ENCODE peak calls at places on chromosome 9, in seven cellular contexts. One of them, this sample, is unnamed. For H3K9me3 and H3K36me3, the result is how much of the 10 kb centered on the place peaks cover.

GRCh38 chr9:132878695-132879064 is at the start of gene SPACA9:
- DNase-seq in tibial nerve: peak
- DNase-seq in heart left ventricle: peak
- DNase-seq in spleen: peak
- DNase-seq in gastrocnemius medialis: peak
- DNase-seq in kidney: peak
- DNase-seq in naive thymus-derived CD4-positive, alpha-beta T cell: peak
- DNase-seq in this sample: peak

GRCh38 chr9:102087141-102087540 is 348.7 kb upstream of the GRIN3A start:
- DNase-seq in tibial nerve: no peak
- DNase-seq in heart left ventricle: no peak
- DNase-seq in spleen: no peak
- DNase-seq in gastrocnemius medialis: no peak
- DNase-seq in kidney: no peak
- DNase-seq in naive thymus-derived CD4-positive, alpha-beta T cell: no peak
- DNase-seq in this sample: no peak

GRCh38 chr9:114958021-114958846 is 27.8 kb upstream of the TNFSF8 start:
- DNase-seq in tibial nerve: peak
- DNase-seq in heart left ventricle: peak
- DNase-seq in spleen: peak
- DNase-seq in gastrocnemius medialis: no peak
- DNase-seq in kidney: no peak
- DNase-seq in naive thymus-derived CD4-positive, alpha-beta T cell: peak
- DNase-seq in this sample: peak

GRCh38 chr9:133111461-133112360 is 9.3 kb downstream of the RALGDS start:
- DNase-seq in tibial nerve: no peak
- DNase-seq in heart left ventricle: no peak
- DNase-seq in spleen: peak
- DNase-seq in gastrocnemius medialis: peak
- DNase-seq in kidney: peak
- DNase-seq in naive thymus-derived CD4-positive, alpha-beta T cell: no peak
- DNase-seq in this sample: no peak

GRCh38 chr9:70073193-70073592 is 29.5 kb downstream of the MAMDC2 start:
- DNase-seq in tibial nerve: no peak
- DNase-seq in heart left ventricle: no peak
- DNase-seq in spleen: no peak
- DNase-seq in gastrocnemius medialis: no peak
- DNase-seq in kidney: no peak
- DNase-seq in naive thymus-derived CD4-positive, alpha-beta T cell: no peak
- DNase-seq in this sample: no peak

GRCh38 chr9:136686794-136687711 is at the start of gene AGPAT2:
- DNase-seq in tibial nerve: peak
- DNase-seq in heart left ventricle: peak
- DNase-seq in spleen: peak
- DNase-seq in gastrocnemius medialis: peak
- DNase-seq in kidney: peak
- DNase-seq in naive thymus-derived CD4-positive, alpha-beta T cell: peak
- DNase-seq in this sample: no peak

GRCh38 chr9:34512131-34513078 is 10.4 kb downstream of the ENHO start:
- DNase-seq in tibial nerve: no peak
- DNase-seq in heart left ventricle: no peak
- DNase-seq in spleen: no peak
- DNase-seq in gastrocnemius medialis: no peak
- DNase-seq in kidney: no peak
- DNase-seq in naive thymus-derived CD4-positive, alpha-beta T cell: no peak
- DNase-seq in this sample: no peak

GRCh38 chr9:75096796-75097195 is 8.5 kb downstream of the OSTF1 start:
- DNase-seq in tibial nerve: no peak
- DNase-seq in heart left ventricle: no peak
- DNase-seq in spleen: no peak
- DNase-seq in gastrocnemius medialis: no peak
- DNase-seq in kidney: no peak
- DNase-seq in naive thymus-derived CD4-positive, alpha-beta T cell: no peak
- DNase-seq in this sample: no peak

GRCh38 chr9:18268381-18268780 is 205.6 kb upstream of the ADAMTSL1 start:
- DNase-seq in tibial nerve: no peak
- DNase-seq in heart left ventricle: no peak
- DNase-seq in spleen: no peak
- DNase-seq in gastrocnemius medialis: no peak
- DNase-seq in kidney: no peak
- DNase-seq in naive thymus-derived CD4-positive, alpha-beta T cell: no peak
- DNase-seq in this sample: no peak

GRCh38 chr9:89810434-89810833 is 205.6 kb downstream of the GADD45G start:
- DNase-seq in tibial nerve: no peak
- DNase-seq in heart left ventricle: no peak
- DNase-seq in spleen: no peak
- DNase-seq in gastrocnemius medialis: no peak
- DNase-seq in kidney: no peak
- DNase-seq in naive thymus-derived CD4-positive, alpha-beta T cell: no peak
- DNase-seq in this sample: no peak

GRCh38 chr9:110125763-110126351 is 82.1 kb downstream of the C9orf152 start:
- DNase-seq in tibial nerve: no peak
- DNase-seq in heart left ventricle: no peak
- DNase-seq in spleen: no peak
- DNase-seq in gastrocnemius medialis: no peak
- DNase-seq in kidney: no peak
- DNase-seq in naive thymus-derived CD4-positive, alpha-beta T cell: no peak
- DNase-seq in this sample: no peak

GRCh38 chr9:137668203-137668602 is 49.4 kb downstream of the EHMT1 start:
- DNase-seq in tibial nerve: no peak
- DNase-seq in heart left ventricle: no peak
- DNase-seq in spleen: no peak
- DNase-seq in gastrocnemius medialis: no peak
- DNase-seq in kidney: no peak
- DNase-seq in naive thymus-derived CD4-positive, alpha-beta T cell: no peak
- DNase-seq in this sample: no peak

DNA sequence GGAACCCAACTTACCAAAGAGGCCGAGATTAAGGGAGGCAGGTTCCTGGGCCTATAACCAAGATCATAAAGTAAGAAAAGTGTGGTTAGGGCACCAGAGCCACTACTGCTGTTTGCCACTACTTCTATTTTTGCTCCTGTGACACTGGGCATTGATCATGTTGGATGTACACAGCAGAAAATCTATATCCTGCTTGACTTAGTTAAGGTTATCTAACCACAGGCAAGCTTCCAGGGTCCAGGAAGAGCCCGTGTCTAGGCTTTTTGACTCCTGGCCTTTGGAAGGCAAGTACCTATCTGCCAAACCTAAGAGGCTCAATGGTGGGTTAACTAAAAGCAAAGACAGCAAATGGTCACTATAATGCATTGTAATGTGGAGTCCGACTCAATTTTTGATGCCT is 497.5 kb upstream of the DMAC1 start:
- DNase-seq in tibial nerve: no peak
- DNase-seq in heart left ventricle: no peak
- DNase-seq in spleen: no peak
- DNase-seq in gastrocnemius medialis: no peak
- DNase-seq in kidney: no peak
- DNase-seq in naive thymus-derived CD4-positive, alpha-beta T cell: no peak
- DNase-seq in this sample: no peak
- H3K9me3 ChIP-seq in tibial nerve: under half
- H3K9me3 ChIP-seq in heart left ventricle: under half
- H3K9me3 ChIP-seq in spleen: under half
- H3K9me3 ChIP-seq in gastrocnemius medialis: under half
- H3K9me3 ChIP-seq in kidney: under half
- H3K9me3 ChIP-seq in naive thymus-derived CD4-positive, alpha-beta T cell: under half
- H3K9me3 ChIP-seq in this sample: under half

GRCh38 chr9:116154334-116154975 is 864 bp downstream of the PAPPA start:
- DNase-seq in tibial nerve: no peak
- DNase-seq in heart left ventricle: no peak
- DNase-seq in spleen: peak
- DNase-seq in gastrocnemius medialis: no peak
- DNase-seq in kidney: peak
- DNase-seq in naive thymus-derived CD4-positive, alpha-beta T cell: no peak
- DNase-seq in this sample: peak

GRCh38 chr9:116156621-116157314 is 3.2 kb downstream of the PAPPA start:
- DNase-seq in tibial nerve: peak
- DNase-seq in heart left ventricle: peak
- DNase-seq in spleen: no peak
- DNase-seq in gastrocnemius medialis: peak
- DNase-seq in kidney: peak
- DNase-seq in naive thymus-derived CD4-positive, alpha-beta T cell: no peak
- DNase-seq in this sample: peak

GRCh38 chr9:116153765-116154333 is at the start of gene PAPPA:
- DNase-seq in tibial nerve: no peak
- DNase-seq in heart left ventricle: no peak
- DNase-seq in spleen: no peak
- DNase-seq in gastrocnemius medialis: no peak
- DNase-seq in kidney: no peak
- DNase-seq in naive thymus-derived CD4-positive, alpha-beta T cell: no peak
- DNase-seq in this sample: no peak

GRCh38 chr9:116154976-116155699 is 1.5 kb downstream of the PAPPA start:
- DNase-seq in tibial nerve: no peak
- DNase-seq in heart left ventricle: no peak
- DNase-seq in spleen: no peak
- DNase-seq in gastrocnemius medialis: no peak
- DNase-seq in kidney: no peak
- DNase-seq in naive thymus-derived CD4-positive, alpha-beta T cell: no peak
- DNase-seq in this sample: no peak

GRCh38 chr9:116155700-116156045 is 2.1 kb downstream of the PAPPA start:
- DNase-seq in tibial nerve: no peak
- DNase-seq in heart left ventricle: no peak
- DNase-seq in spleen: no peak
- DNase-seq in gastrocnemius medialis: no peak
- DNase-seq in kidney: no peak
- DNase-seq in naive thymus-derived CD4-positive, alpha-beta T cell: no peak
- DNase-seq in this sample: no peak
- H3K4me3 ChIP-seq in tibial nerve: peak
- H3K4me3 ChIP-seq in heart left ventricle: peak
- H3K4me3 ChIP-seq in spleen: peak
- H3K4me3 ChIP-seq in gastrocnemius medialis: peak
- H3K4me3 ChIP-seq in kidney: peak
- H3K4me3 ChIP-seq in naive thymus-derived CD4-positive, alpha-beta T cell: no peak
- H3K4me3 ChIP-seq in this sample: peak

GRCh38 chr9:131469369-131469768 is 33.3 kb upstream of the POMT1 start:
- DNase-seq in tibial nerve: no peak
- DNase-seq in heart left ventricle: no peak
- DNase-seq in spleen: peak
- DNase-seq in gastrocnemius medialis: no peak
- DNase-seq in kidney: no peak
- DNase-seq in naive thymus-derived CD4-positive, alpha-beta T cell: no peak
- DNase-seq in this sample: no peak

GRCh38 chr9:131468031-131468430 is 34.7 kb upstream of the POMT1 start:
- DNase-seq in tibial nerve: no peak
- DNase-seq in heart left ventricle: no peak
- DNase-seq in spleen: peak
- DNase-seq in gastrocnemius medialis: no peak
- DNase-seq in kidney: no peak
- DNase-seq in naive thymus-derived CD4-positive, alpha-beta T cell: no peak
- DNase-seq in this sample: no peak

GRCh38 chr9:131464354-131465000 is 38.2 kb upstream of the POMT1 start:
- DNase-seq in tibial nerve: no peak
- DNase-seq in heart left ventricle: no peak
- DNase-seq in spleen: peak
- DNase-seq in gastrocnemius medialis: no peak
- DNase-seq in kidney: no peak
- DNase-seq in naive thymus-derived CD4-positive, alpha-beta T cell: no peak
- DNase-seq in this sample: no peak

GRCh38 chr9:131469951-131470350 is 32.8 kb upstream of the POMT1 start:
- DNase-seq in tibial nerve: no peak
- DNase-seq in heart left ventricle: no peak
- DNase-seq in spleen: peak
- DNase-seq in gastrocnemius medialis: no peak
- DNase-seq in kidney: no peak
- DNase-seq in naive thymus-derived CD4-positive, alpha-beta T cell: no peak
- DNase-seq in this sample: peak

DNA sequence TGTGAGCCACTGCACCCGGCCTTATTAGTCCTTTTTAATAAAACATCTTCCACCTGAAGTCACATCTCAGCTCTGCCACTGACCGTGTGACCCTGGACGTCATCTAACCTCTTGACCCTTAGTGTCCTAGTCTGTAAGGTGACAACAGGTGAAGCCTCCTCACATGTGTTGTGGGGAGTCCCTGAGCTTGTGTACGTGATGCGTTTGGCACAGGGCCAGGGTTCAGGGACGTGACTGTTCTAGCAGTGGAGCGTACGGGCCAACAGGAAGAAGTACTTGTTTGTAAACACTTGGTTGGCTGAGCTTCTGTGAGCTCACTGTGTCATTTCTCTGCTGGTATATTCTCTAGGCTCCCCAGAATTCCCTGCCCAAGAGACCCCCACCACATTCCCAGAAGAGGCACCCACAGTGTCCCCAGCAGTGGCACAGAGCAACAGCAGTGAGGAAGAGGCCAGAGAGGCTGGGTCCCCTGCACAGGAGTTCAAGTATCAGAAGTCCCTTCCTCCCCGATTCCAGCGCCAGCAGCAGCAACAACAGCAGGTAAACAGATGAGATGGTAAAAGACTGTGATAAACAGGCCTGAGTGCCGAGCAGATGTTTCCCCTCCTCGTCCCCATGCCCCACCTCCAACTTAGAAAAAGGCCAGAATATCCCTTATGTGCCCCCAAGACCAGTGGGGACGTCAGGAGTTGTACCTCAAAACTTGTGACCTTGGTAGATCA is 35.3 kb upstream of the POMT1 start:
- DNase-seq in tibial nerve: no peak
- DNase-seq in heart left ventricle: no peak
- DNase-seq in spleen: peak
- DNase-seq in gastrocnemius medialis: no peak
- DNase-seq in kidney: no peak
- DNase-seq in naive thymus-derived CD4-positive, alpha-beta T cell: no peak
- DNase-seq in this sample: no peak
- H3K36me3 ChIP-seq in tibial nerve: under half
- H3K36me3 ChIP-seq in heart left ventricle: under half
- H3K36me3 ChIP-seq in spleen: half or more
- H3K36me3 ChIP-seq in gastrocnemius medialis: half or more
- H3K36me3 ChIP-seq in kidney: half or more
- H3K36me3 ChIP-seq in naive thymus-derived CD4-positive, alpha-beta T cell: under half
- H3K36me3 ChIP-seq in this sample: half or more

GRCh38 chr9:134852906-134853654 is 27.5 kb upstream of the FCN2 start:
- DNase-seq in tibial nerve: no peak
- DNase-seq in heart left ventricle: peak
- DNase-seq in spleen: no peak
- DNase-seq in gastrocnemius medialis: no peak
- DNase-seq in kidney: peak
- DNase-seq in naive thymus-derived CD4-positive, alpha-beta T cell: no peak
- DNase-seq in this sample: peak
- H3K9me3 ChIP-seq in tibial nerve: under half
- H3K9me3 ChIP-seq in heart left ventricle: under half
- H3K9me3 ChIP-seq in spleen: under half
- H3K9me3 ChIP-seq in gastrocnemius medialis: under half
- H3K9me3 ChIP-seq in kidney: under half
- H3K9me3 ChIP-seq in naive thymus-derived CD4-positive, alpha-beta T cell: under half
- H3K9me3 ChIP-seq in this sample: under half

GRCh38 chr9:37002036-37002412 is 32.0 kb downstream of the PAX5 start:
- DNase-seq in tibial nerve: no peak
- DNase-seq in heart left ventricle: no peak
- DNase-seq in spleen: no peak
- DNase-seq in gastrocnemius medialis: no peak
- DNase-seq in kidney: no peak
- DNase-seq in naive thymus-derived CD4-positive, alpha-beta T cell: no peak
- DNase-seq in this sample: no peak
- H3K4me3 ChIP-seq in tibial nerve: no peak
- H3K4me3 ChIP-seq in heart left ventricle: no peak
- H3K4me3 ChIP-seq in spleen: peak
- H3K4me3 ChIP-seq in gastrocnemius medialis: no peak
- H3K4me3 ChIP-seq in kidney: no peak
- H3K4me3 ChIP-seq in naive thymus-derived CD4-positive, alpha-beta T cell: no peak
- H3K4me3 ChIP-seq in this sample: no peak

DNA sequence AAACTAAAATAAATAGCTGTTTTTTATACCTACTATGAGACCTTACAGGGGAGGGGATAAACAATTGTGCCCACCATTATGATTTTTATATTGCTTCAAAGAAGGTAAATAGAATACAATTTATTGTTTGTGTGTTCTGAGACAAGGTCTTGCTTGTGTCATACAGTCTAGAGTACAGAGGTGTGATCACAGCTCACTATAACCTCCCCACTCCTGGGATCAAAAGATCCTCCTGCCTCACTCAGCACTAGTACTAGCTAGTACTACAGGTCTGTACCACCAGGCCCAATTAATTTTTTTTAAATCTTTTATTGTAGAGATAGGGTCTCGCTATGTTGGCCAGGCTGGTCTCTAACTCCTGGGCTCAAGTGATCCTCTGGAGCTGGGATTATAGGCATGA is 11.3 kb downstream of the TLE1 start:
- DNase-seq in tibial nerve: no peak
- DNase-seq in heart left ventricle: no peak
- DNase-seq in spleen: no peak
- DNase-seq in gastrocnemius medialis: no peak
- DNase-seq in kidney: no peak
- DNase-seq in naive thymus-derived CD4-positive, alpha-beta T cell: no peak
- DNase-seq in this sample: peak
- H3K36me3 ChIP-seq in tibial nerve: under half
- H3K36me3 ChIP-seq in heart left ventricle: under half
- H3K36me3 ChIP-seq in spleen: under half
- H3K36me3 ChIP-seq in gastrocnemius medialis: under half
- H3K36me3 ChIP-seq in kidney: under half
- H3K36me3 ChIP-seq in naive thymus-derived CD4-positive, alpha-beta T cell: under half
- H3K36me3 ChIP-seq in this sample: under half